ENCODE peak calls at places on chromosomes 16 and 17, in four cellular contexts. One of them, this sample, is unnamed.

GRCh38 chr16:29820730-29821662 is 734 bp downstream of the MVP start:
- DNase-seq in stimulated activated CD4-positive, alpha-beta T cell treated with anti-CD3 and anti-CD28 coated beads, TNF-alpha, amount 100 ng/mL, for 4 hours: no peak
- DNase-seq in ecto neural progenitor cell: no peak
- DNase-seq in esophagus squamous epithelium: no peak
- DNase-seq in this sample: no peak

GRCh38 chr16:82776466-82777146 is 149.8 kb downstream of the CDH13 start:
- DNase-seq in stimulated activated CD4-positive, alpha-beta T cell treated with anti-CD3 and anti-CD28 coated beads, TNF-alpha, amount 100 ng/mL, for 4 hours: no peak
- DNase-seq in ecto neural progenitor cell: no peak
- DNase-seq in esophagus squamous epithelium: no peak
- DNase-seq in this sample: no peak

GRCh38 chr17:37570527-37571093 is 38.6 kb downstream of the SYNRG start:
- DNase-seq in stimulated activated CD4-positive, alpha-beta T cell treated with anti-CD3 and anti-CD28 coated beads, TNF-alpha, amount 100 ng/mL, for 4 hours: no peak
- DNase-seq in ecto neural progenitor cell: peak
- DNase-seq in esophagus squamous epithelium: no peak
- DNase-seq in this sample: no peak

GRCh38 chr17:78121801-78122220 is 6.7 kb downstream of the TMC6 start:
- DNase-seq in stimulated activated CD4-positive, alpha-beta T cell treated with anti-CD3 and anti-CD28 coated beads, TNF-alpha, amount 100 ng/mL, for 4 hours: no peak
- DNase-seq in ecto neural progenitor cell: no peak
- DNase-seq in esophagus squamous epithelium: no peak
- DNase-seq in this sample: no peak

GRCh38 chr16:83771306-83771942 is 36.4 kb upstream of the HSBP1 start:
- DNase-seq in stimulated activated CD4-positive, alpha-beta T cell treated with anti-CD3 and anti-CD28 coated beads, TNF-alpha, amount 100 ng/mL, for 4 hours: no peak
- DNase-seq in ecto neural progenitor cell: no peak
- DNase-seq in esophagus squamous epithelium: no peak
- DNase-seq in this sample: no peak

GRCh38 chr17:82520041-82520910 is 744 bp downstream of the FOXK2 start:
- DNase-seq in stimulated activated CD4-positive, alpha-beta T cell treated with anti-CD3 and anti-CD28 coated beads, TNF-alpha, amount 100 ng/mL, for 4 hours: peak
- DNase-seq in ecto neural progenitor cell: peak
- DNase-seq in esophagus squamous epithelium: no peak
- DNase-seq in this sample: no peak

GRCh38 chr17:72296456-72296855 is 175.6 kb downstream of the SOX9 start:
- DNase-seq in stimulated activated CD4-positive, alpha-beta T cell treated with anti-CD3 and anti-CD28 coated beads, TNF-alpha, amount 100 ng/mL, for 4 hours: no peak
- DNase-seq in ecto neural progenitor cell: no peak
- DNase-seq in esophagus squamous epithelium: no peak
- DNase-seq in this sample: no peak

GRCh38 chr16:1080801-1081733 is 8.5 kb downstream of the SSTR5 start:
- DNase-seq in stimulated activated CD4-positive, alpha-beta T cell treated with anti-CD3 and anti-CD28 coated beads, TNF-alpha, amount 100 ng/mL, for 4 hours: no peak
- DNase-seq in ecto neural progenitor cell: no peak
- DNase-seq in esophagus squamous epithelium: no peak
- DNase-seq in this sample: no peak

GRCh38 chr17:21379080-21379711 is 3.0 kb downstream of the KCNJ12 start:
- DNase-seq in stimulated activated CD4-positive, alpha-beta T cell treated with anti-CD3 and anti-CD28 coated beads, TNF-alpha, amount 100 ng/mL, for 4 hours: no peak
- DNase-seq in ecto neural progenitor cell: no peak
- DNase-seq in esophagus squamous epithelium: no peak
- DNase-seq in this sample: peak

GRCh38 chr17:50781167-50781566 is 13.8 kb upstream of the ANKRD40CL start:
- DNase-seq in stimulated activated CD4-positive, alpha-beta T cell treated with anti-CD3 and anti-CD28 coated beads, TNF-alpha, amount 100 ng/mL, for 4 hours: no peak
- DNase-seq in ecto neural progenitor cell: no peak
- DNase-seq in esophagus squamous epithelium: no peak
- DNase-seq in this sample: no peak

GRCh38 chr17:75370288-75370687 is 35.2 kb downstream of the GRB2 start:
- DNase-seq in stimulated activated CD4-positive, alpha-beta T cell treated with anti-CD3 and anti-CD28 coated beads, TNF-alpha, amount 100 ng/mL, for 4 hours: no peak
- DNase-seq in ecto neural progenitor cell: no peak
- DNase-seq in esophagus squamous epithelium: no peak
- DNase-seq in this sample: no peak

GRCh38 chr17:27578718-27579085 is 52.3 kb upstream of the LGALS9 start:
- DNase-seq in stimulated activated CD4-positive, alpha-beta T cell treated with anti-CD3 and anti-CD28 coated beads, TNF-alpha, amount 100 ng/mL, for 4 hours: no peak
- DNase-seq in ecto neural progenitor cell: no peak
- DNase-seq in esophagus squamous epithelium: no peak
- DNase-seq in this sample: no peak

GRCh38 chr16:53022374-53022773 is 30.3 kb downstream of the CHD9NB start:
- DNase-seq in stimulated activated CD4-positive, alpha-beta T cell treated with anti-CD3 and anti-CD28 coated beads, TNF-alpha, amount 100 ng/mL, for 4 hours: no peak
- DNase-seq in ecto neural progenitor cell: peak
- DNase-seq in esophagus squamous epithelium: no peak
- DNase-seq in this sample: no peak